ENCODE peak calls at places on chromosome 12, in six cellular contexts. J is HFFc6; F is CD8-positive, alpha-beta T cell; D is mesothelial cell of epicardium; C is NCI-H1105; Z is NCI-H2081. N is an unnamed sample.

GRCh38 chr12:52054838-52055741 is 3.8 kb downstream of the NR4A1 start:
- DNase-seq in C (no peak), Z (no peak), F (no peak), J (no peak), D (no peak), N (no peak)

GRCh38 chr12:11839093-11839641 is 189.7 kb downstream of the ETV6 start:
- DNase-seq in D (no peak), Z (no peak), C (no peak), J (no peak), F (no peak), N (no peak)

GRCh38 chr12:104219908-104220404 is 4.4 kb downstream of the TXNRD1 start:
- DNase-seq in F (peak; percentile 45), C (peak; percentile 80), J (peak; percentile 92), D (no peak), Z (peak; percentile 37), N (no peak)

GRCh38 chr12:48982397-48983080 is 4.4 kb downstream of the WNT1 start:
- DNase-seq in F (no peak), D (no peak), C (no peak), J (no peak), Z (no peak), N (no peak)

GRCh38 chr12:52865090-52865944 is 16.5 kb upstream of the KRT78 start:
- DNase-seq in J (peak; percentile 62), D (peak; percentile 51), C (peak; percentile 36), Z (peak; percentile 66), F (no peak), N (no peak)

GRCh38 chr12:713281-713875 is 39.0 kb upstream of the WNK1 start:
- DNase-seq in C (no peak), J (no peak), Z (no peak), D (no peak), F (no peak), N (no peak)

GRCh38 chr12:114479831-114480230 is 73.9 kb upstream of the TBX5 start:
- DNase-seq in Z (no peak), J (no peak), D (no peak), F (no peak), C (no peak), N (no peak)

GRCh38 chr12:49198431-49199155 is 9.7 kb upstream of the TUBA1A start:
- DNase-seq in C (peak; percentile 33), J (peak; percentile 84), D (no peak), Z (peak; percentile 64), F (no peak), N (no peak)

GRCh38 chr12:19482551-19483109 is 43.3 kb downstream of the AEBP2 start:
- DNase-seq in J (no peak), Z (no peak), D (no peak), F (peak; percentile 15), C (no peak), N (no peak)

GRCh38 chr12:26939192-26939832 is 1.0 kb downstream of the FGFR1OP2 start:
- DNase-seq in C (no peak), Z (no peak), J (no peak), D (no peak), F (no peak), N (no peak)

GRCh38 chr12:56593909-56594621 is 36.1 kb downstream of the BAZ2A start:
- DNase-seq in C (peak; percentile 20), D (peak; percentile 27), F (peak; percentile 50), J (peak; percentile 76), Z (peak; percentile 56), N (peak; percentile 62)

GRCh38 chr12:61254225-61254624 is 1006.0 kb upstream of the USP15 start:
- DNase-seq in F (no peak), C (no peak), Z (no peak), D (no peak), J (no peak), N (no peak)

GRCh38 chr12:80632835-80633234 is 74.6 kb upstream of the MYF6 start:
- DNase-seq in Z (peak; percentile 3), F (no peak), C (no peak), J (no peak), D (no peak), N (no peak)

GRCh38 chr12:92424338-92424737 is 278.5 kb upstream of the PLEKHG7 start:
- DNase-seq in J (peak; percentile 48), F (no peak), C (no peak), D (no peak), Z (no peak), N (no peak)

GRCh38 chr12:91127751-91128150 is 16.5 kb upstream of the LUM start:
- DNase-seq in C (no peak), Z (no peak), J (peak; percentile 62), F (no peak), D (no peak), N (no peak)

GRCh38 chr12:20368653-20369163 is 371 bp downstream of the PDE3A start:
- DNase-seq in J (no peak), D (peak; percentile 20), C (peak; percentile 18), F (no peak), Z (no peak), N (no peak)

GRCh38 chr12:117671734-117672133 is 297.1 kb downstream of the KSR2 start:
- DNase-seq in J (peak; percentile 12), F (no peak), Z (no peak), C (no peak), D (no peak), N (no peak)

GRCh38 chr12:99110212-99110611 is 465.1 kb downstream of the APAF1 start:
- DNase-seq in F (no peak), Z (no peak), D (no peak), C (no peak), J (no peak), N (no peak)

GRCh38 chr12:114995891-114996290 is 311.9 kb upstream of the TBX3 start:
- DNase-seq in J (no peak), D (no peak), F (no peak), Z (no peak), C (no peak), N (no peak)

GRCh38 chr12:54393743-54394142 is 9.2 kb upstream of the ZNF385A start:
- DNase-seq in F (no peak), Z (no peak), J (no peak), D (no peak), C (no peak), N (no peak)

GRCh38 chr12:89783321-89784060 is 74.9 kb upstream of the ATP2B1 start:
- DNase-seq in D (no peak), Z (no peak), F (no peak), J (no peak), C (no peak), N (no peak)

N was measured in D721Med.